ENCODE peak calls at places on chromosomes 3 and 15, in six cellular contexts. One of them, this sample, is unnamed.

GRCh38 chr3:125186261-125186770 is 26.2 kb downstream of the SLC12A8 start:
- DNase-seq in epithelial cell of proximal tubule: no peak
- DNase-seq in Peyer's patch: no peak
- DNase-seq in AG20443: peak; percentile 43
- DNase-seq in effector memory CD4-positive, alpha-beta T cell: no peak
- DNase-seq in uterus: no peak
- DNase-seq in this sample: no peak

GRCh38 chr15:37698679-37699078 is 235.8 kb upstream of the TMCO5A start:
- DNase-seq in epithelial cell of proximal tubule: no peak
- DNase-seq in Peyer's patch: no peak
- DNase-seq in AG20443: peak; percentile 14
- DNase-seq in effector memory CD4-positive, alpha-beta T cell: no peak
- DNase-seq in uterus: no peak
- DNase-seq in this sample: no peak

GRCh38 chr3:58353722-58354553 is 21.2 kb downstream of the PXK start:
- DNase-seq in epithelial cell of proximal tubule: no peak
- DNase-seq in Peyer's patch: peak; percentile 52
- DNase-seq in AG20443: no peak
- DNase-seq in effector memory CD4-positive, alpha-beta T cell: no peak
- DNase-seq in uterus: no peak
- DNase-seq in this sample: no peak

GRCh38 chr15:71112429-71112828 is 2.8 kb upstream of the THSD4 start:
- DNase-seq in epithelial cell of proximal tubule: no peak
- DNase-seq in Peyer's patch: no peak
- DNase-seq in AG20443: no peak
- DNase-seq in effector memory CD4-positive, alpha-beta T cell: no peak
- DNase-seq in uterus: no peak
- DNase-seq in this sample: no peak

GRCh38 chr3:54094926-54095325 is 27.4 kb upstream of the CACNA2D3 start:
- DNase-seq in epithelial cell of proximal tubule: no peak
- DNase-seq in Peyer's patch: no peak
- DNase-seq in AG20443: no peak
- DNase-seq in effector memory CD4-positive, alpha-beta T cell: no peak
- DNase-seq in uterus: no peak
- DNase-seq in this sample: no peak

GRCh38 chr3:12138044-12138443 is 20.7 kb downstream of the TIMP4 start:
- DNase-seq in epithelial cell of proximal tubule: no peak
- DNase-seq in Peyer's patch: peak; percentile 62
- DNase-seq in AG20443: peak; percentile 35
- DNase-seq in effector memory CD4-positive, alpha-beta T cell: no peak
- DNase-seq in uterus: no peak
- DNase-seq in this sample: peak; percentile 61

GRCh38 chr3:135012101-135012500 is 217.0 kb downstream of the EPHB1 start:
- DNase-seq in epithelial cell of proximal tubule: no peak
- DNase-seq in Peyer's patch: no peak
- DNase-seq in AG20443: no peak
- DNase-seq in effector memory CD4-positive, alpha-beta T cell: no peak
- DNase-seq in uterus: no peak
- DNase-seq in this sample: no peak

GRCh38 chr3:188956839-188957489 is 214.8 kb upstream of the TPRG1 start:
- DNase-seq in epithelial cell of proximal tubule: no peak
- DNase-seq in Peyer's patch: no peak
- DNase-seq in AG20443: peak; percentile 50
- DNase-seq in effector memory CD4-positive, alpha-beta T cell: no peak
- DNase-seq in uterus: peak; percentile 62
- DNase-seq in this sample: no peak

GRCh38 chr15:81280696-81281095 is 43.2 kb downstream of the STARD5 start:
- DNase-seq in epithelial cell of proximal tubule: no peak
- DNase-seq in Peyer's patch: no peak
- DNase-seq in AG20443: no peak
- DNase-seq in effector memory CD4-positive, alpha-beta T cell: no peak
- DNase-seq in uterus: no peak
- DNase-seq in this sample: no peak

GRCh38 chr3:183473969-183474368 is 45.5 kb upstream of the MCF2L2 start:
- DNase-seq in epithelial cell of proximal tubule: no peak
- DNase-seq in Peyer's patch: no peak
- DNase-seq in AG20443: no peak
- DNase-seq in effector memory CD4-positive, alpha-beta T cell: no peak
- DNase-seq in uterus: no peak
- DNase-seq in this sample: no peak

GRCh38 chr15:33007295-33007855 is 187.1 kb downstream of the FMN1 start:
- DNase-seq in epithelial cell of proximal tubule: no peak
- DNase-seq in Peyer's patch: no peak
- DNase-seq in AG20443: peak; percentile 53
- DNase-seq in effector memory CD4-positive, alpha-beta T cell: no peak
- DNase-seq in uterus: no peak
- DNase-seq in this sample: no peak

GRCh38 chr3:142618917-142619401 is 22.8 kb downstream of the PLS1 start:
- DNase-seq in epithelial cell of proximal tubule: no peak
- DNase-seq in Peyer's patch: peak; percentile 62
- DNase-seq in AG20443: peak; percentile 24
- DNase-seq in effector memory CD4-positive, alpha-beta T cell: no peak
- DNase-seq in uterus: no peak
- DNase-seq in this sample: no peak

GRCh38 chr3:124296416-124296815 is 304.5 kb upstream of the ROPN1 start:
- DNase-seq in epithelial cell of proximal tubule: no peak
- DNase-seq in Peyer's patch: no peak
- DNase-seq in AG20443: no peak
- DNase-seq in effector memory CD4-positive, alpha-beta T cell: no peak
- DNase-seq in uterus: no peak
- DNase-seq in this sample: no peak

GRCh38 chr3:115999598-115999997 is 376.3 kb downstream of the GAP43 start:
- DNase-seq in epithelial cell of proximal tubule: no peak
- DNase-seq in Peyer's patch: no peak
- DNase-seq in AG20443: no peak
- DNase-seq in effector memory CD4-positive, alpha-beta T cell: no peak
- DNase-seq in uterus: no peak
- DNase-seq in this sample: no peak

GRCh38 chr3:89278305-89278704 is 170.9 kb downstream of the EPHA3 start:
- DNase-seq in epithelial cell of proximal tubule: no peak
- DNase-seq in Peyer's patch: no peak
- DNase-seq in AG20443: no peak
- DNase-seq in effector memory CD4-positive, alpha-beta T cell: no peak
- DNase-seq in uterus: no peak
- DNase-seq in this sample: no peak

GRCh38 chr3:188627652-188628051 is 473.7 kb downstream of the LPP start:
- DNase-seq in epithelial cell of proximal tubule: peak; percentile 61
- DNase-seq in Peyer's patch: no peak
- DNase-seq in AG20443: peak; percentile 14
- DNase-seq in effector memory CD4-positive, alpha-beta T cell: no peak
- DNase-seq in uterus: no peak
- DNase-seq in this sample: no peak

GRCh38 chr3:183122257-183122932 is 23.1 kb upstream of the MCCC1 start:
- DNase-seq in epithelial cell of proximal tubule: no peak
- DNase-seq in Peyer's patch: no peak
- DNase-seq in AG20443: peak; percentile 69
- DNase-seq in effector memory CD4-positive, alpha-beta T cell: no peak
- DNase-seq in uterus: no peak
- DNase-seq in this sample: no peak

GRCh38 chr15:78989701-78990248 is 44.9 kb upstream of the CTSH start:
- DNase-seq in epithelial cell of proximal tubule: no peak
- DNase-seq in Peyer's patch: no peak
- DNase-seq in AG20443: no peak
- DNase-seq in effector memory CD4-positive, alpha-beta T cell: no peak
- DNase-seq in uterus: no peak
- DNase-seq in this sample: no peak

GRCh38 chr15:55110446-55110845 is 86.3 kb downstream of the RSL24D1 start:
- DNase-seq in epithelial cell of proximal tubule: no peak
- DNase-seq in Peyer's patch: no peak
- DNase-seq in AG20443: no peak
- DNase-seq in effector memory CD4-positive, alpha-beta T cell: no peak
- DNase-seq in uterus: no peak
- DNase-seq in this sample: no peak

GRCh38 chr3:34508732-34509131 is 710.3 kb downstream of the PDCD6IP start:
- DNase-seq in epithelial cell of proximal tubule: no peak
- DNase-seq in Peyer's patch: no peak
- DNase-seq in AG20443: no peak
- DNase-seq in effector memory CD4-positive, alpha-beta T cell: no peak
- DNase-seq in uterus: no peak
- DNase-seq in this sample: no peak

GRCh38 chr15:90660195-90660995 is 56.8 kb upstream of the BLM start:
- DNase-seq in epithelial cell of proximal tubule: no peak
- DNase-seq in Peyer's patch: peak; percentile 75
- DNase-seq in AG20443: peak; percentile 95
- DNase-seq in effector memory CD4-positive, alpha-beta T cell: peak; percentile 26
- DNase-seq in uterus: peak; percentile 68
- DNase-seq in this sample: peak; percentile 87

GRCh38 chr3:67593761-67594234 is 60.6 kb downstream of the SUCLG2 start:
- DNase-seq in epithelial cell of proximal tubule: no peak
- DNase-seq in Peyer's patch: no peak
- DNase-seq in AG20443: peak; percentile 17
- DNase-seq in effector memory CD4-positive, alpha-beta T cell: no peak
- DNase-seq in uterus: no peak
- DNase-seq in this sample: no peak

GRCh38 chr3:102485701-102486100 is 50.9 kb downstream of the ZPLD1 start:
- DNase-seq in epithelial cell of proximal tubule: no peak
- DNase-seq in Peyer's patch: no peak
- DNase-seq in AG20443: no peak
- DNase-seq in effector memory CD4-positive, alpha-beta T cell: no peak
- DNase-seq in uterus: no peak
- DNase-seq in this sample: no peak

GRCh38 chr3:160245261-160245800 is 20.1 kb downstream of the C3orf80 start:
- DNase-seq in epithelial cell of proximal tubule: no peak
- DNase-seq in Peyer's patch: no peak
- DNase-seq in AG20443: no peak
- DNase-seq in effector memory CD4-positive, alpha-beta T cell: no peak
- DNase-seq in uterus: no peak
- DNase-seq in this sample: no peak

GRCh38 chr3:151964768-151965167 is 91.3 kb downstream of the SUCNR1 start:
- DNase-seq in epithelial cell of proximal tubule: no peak
- DNase-seq in Peyer's patch: no peak
- DNase-seq in AG20443: no peak
- DNase-seq in effector memory CD4-positive, alpha-beta T cell: no peak
- DNase-seq in uterus: no peak
- DNase-seq in this sample: no peak